ENCODE peak calls at places on chromosome 6, in eight cellular contexts. K is psoas muscle, Y is endothelial cell of umbilical vein, S is IMR-90, U is mesenchymal stem cell, R is left ventricle myocardium inferior, A is HepG2, C is ovary. W is an unnamed sample. For H3K4me1, the result is how much of the 10 kb centered on the place peaks cover.

GRCh38 chr6:165701564-165702354 is 38.7 kb upstream of the PDE10A start:
- DNase-seq in K (no peak), Y (no peak), S (no peak), U (no peak), R (no peak), A (no peak), C (no peak), W (no peak)

GRCh38 chr6:73521351-73522254 is 771 bp upstream of the EEF1A1 start:
- DNase-seq in K (no peak), Y (peak), S (peak), U (peak), R (peak), A (peak), C (peak), W (peak)

GRCh38 chr6:63802606-63803206 is 167.1 kb downstream of the PHF3 start:
- DNase-seq in K (no peak), Y (peak), S (peak), U (peak), R (no peak), A (peak), C (no peak), W (peak)

GRCh38 chr6:81767163-81768000 is 14.9 kb upstream of the TENT5A start:
- DNase-seq in K (no peak), Y (no peak), S (peak), U (peak), R (no peak), A (peak), C (no peak), W (peak)

GRCh38 chr6:69719602-69720193 is 77.1 kb downstream of the LMBRD1 start:
- DNase-seq in K (no peak), Y (peak), S (peak), U (peak), R (no peak), A (peak), C (no peak), W (peak)

GRCh38 chr6:2940010-2940850 is 31.1 kb downstream of the SERPINB6 start:
- DNase-seq in K (no peak), Y (no peak), S (no peak), U (no peak), R (no peak), A (peak), C (no peak), W (no peak)

GRCh38 chr6:5681480-5681879 is 325.2 kb downstream of the NRN1 start:
- DNase-seq in K (no peak), Y (no peak), S (no peak), U (no peak), R (no peak), A (no peak), C (no peak), W (no peak)

GRCh38 chr6:21887301-21888185 is 294.0 kb downstream of the SOX4 start:
- DNase-seq in K (no peak), Y (peak), S (peak), U (no peak), R (peak), A (peak), C (peak), W (no peak)

GRCh38 chr6:155325700-155326516 is 11.6 kb upstream of the TFB1M start:
- DNase-seq in K (no peak), Y (no peak), S (no peak), U (no peak), R (no peak), A (peak), C (no peak), W (no peak)

GRCh38 chr6:144845181-144845580 is 560.0 kb downstream of the UTRN start:
- DNase-seq in K (no peak), Y (peak), S (peak), U (no peak), R (no peak), A (no peak), C (no peak), W (peak)

GRCh38 chr6:142886431-142887170 is 58.4 kb downstream of the HIVEP2 start:
- DNase-seq in K (no peak), Y (peak), S (peak), U (peak), R (no peak), A (peak), C (no peak), W (peak)

GRCh38 chr6:11144393-11144829 is 32.9 kb upstream of the ERVFRD-1 start:
- DNase-seq in K (peak), Y (peak), S (peak), U (peak), R (peak), A (peak), C (peak), W (peak)

GRCh38 chr6:16205377-16206144 is 32.8 kb upstream of the GMPR start:
- DNase-seq in K (no peak), Y (peak), S (peak), U (peak), R (no peak), A (no peak), C (no peak), W (peak)

DNA sequence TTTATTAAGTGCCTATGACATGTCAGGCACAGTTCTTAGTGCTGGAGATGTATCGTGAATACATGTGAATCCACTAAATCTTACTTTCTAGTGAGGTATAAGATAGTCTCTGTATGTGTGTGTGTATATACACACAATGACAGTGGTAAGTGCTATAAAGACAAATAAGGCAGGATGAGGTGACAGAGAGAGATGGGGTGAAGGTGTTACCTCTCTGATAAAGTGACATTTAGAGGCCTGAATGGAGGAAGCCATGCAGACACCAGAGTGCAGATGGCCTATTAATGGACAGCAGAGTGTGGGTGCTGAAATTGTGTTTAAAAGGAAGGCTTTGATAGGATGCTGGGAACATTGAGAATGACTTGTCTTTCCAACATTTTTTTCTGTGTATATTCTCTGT is 454.3 kb downstream of the CDC5L start:
- DNase-seq in K (no peak), Y (no peak), S (no peak), U (no peak), R (no peak), A (no peak), C (no peak), W (no peak)
- H3K4me3 ChIP-seq in K (no peak), Y (no peak), S (no peak), U (no peak), R (no peak), A (no peak), C (no peak), W (no peak)

DNA sequence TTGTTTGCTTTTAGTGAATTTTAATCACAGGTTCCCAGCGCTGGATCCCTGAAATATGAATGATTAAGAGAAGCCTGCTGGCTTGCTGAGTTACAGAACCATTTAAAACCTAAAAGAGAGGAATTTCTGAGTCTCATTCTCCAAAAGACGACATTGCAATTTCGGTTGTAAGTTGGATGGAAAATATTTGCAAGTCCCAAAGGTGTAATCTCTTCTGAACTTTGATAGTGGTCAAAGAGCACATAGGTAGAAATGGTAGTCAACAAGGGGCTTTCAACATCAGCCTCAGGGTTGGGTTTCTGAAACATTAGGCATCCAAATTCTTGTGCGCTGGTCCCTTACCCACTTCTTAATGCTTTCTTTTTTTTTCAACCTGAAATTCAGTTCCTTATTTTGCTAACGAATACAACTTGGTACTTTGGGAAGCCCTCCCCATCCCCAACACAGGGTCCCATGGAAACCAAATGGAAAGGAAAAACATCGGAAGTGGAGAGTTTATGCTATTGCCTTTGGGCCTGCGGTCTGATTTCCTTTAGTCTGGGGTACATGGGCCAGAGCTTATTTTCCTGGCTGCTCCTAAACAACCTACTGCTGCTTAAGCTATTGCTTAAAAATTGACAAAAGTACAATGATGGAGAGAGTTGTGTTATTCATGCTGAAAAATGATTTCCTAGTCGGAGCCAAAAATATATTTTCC is 117.0 kb upstream of the KCNK16 start:
- DNase-seq in K (no peak), Y (no peak), S (no peak), U (no peak), R (no peak), A (no peak), C (no peak), W (no peak)
- H3K4me1 ChIP-seq in K (under half), Y (under half), S (under half), U (under half), R (under half), A (under half), C (under half), W (under half)

GRCh38 chr6:40906759-40907158 is 132.3 kb downstream of the UNC5CL start:
- DNase-seq in K (no peak), Y (peak), S (no peak), U (no peak), R (no peak), A (no peak), C (no peak), W (no peak)
- H3K4me3 ChIP-seq in K (no peak), Y (no peak), S (no peak), U (no peak), R (no peak), A (no peak), C (no peak), W (no peak)

DNA sequence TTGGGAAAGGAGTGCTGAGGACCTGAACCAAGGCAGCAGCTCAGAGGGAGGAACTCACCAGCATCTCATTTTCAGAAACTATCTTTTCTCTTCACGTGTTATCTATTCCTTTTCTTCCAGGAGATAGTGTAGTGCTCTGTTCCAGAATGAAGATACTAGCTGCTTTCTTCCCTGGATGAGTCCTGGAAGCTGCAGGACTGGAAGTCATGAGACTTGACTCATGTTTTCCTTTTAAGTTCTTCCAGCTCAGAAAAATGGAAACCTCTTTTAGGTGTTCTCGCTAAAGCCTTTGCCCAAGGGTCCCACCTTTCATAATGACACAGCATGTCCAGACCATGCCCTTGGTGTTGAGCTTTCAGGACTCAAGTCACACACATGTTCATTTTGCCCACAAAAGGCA is 106.7 kb downstream of the UNC5CL start:
- DNase-seq in K (no peak), Y (peak), S (peak), U (peak), R (no peak), A (no peak), C (no peak), W (no peak)
- H3K4me1 ChIP-seq in K (under half), Y (under half), S (under half), U (under half), R (under half), A (under half), C (under half), W (under half)

GRCh38 chr6:46296586-46296985 is 125.8 kb upstream of the ENPP5 start:
- DNase-seq in K (no peak), Y (no peak), S (no peak), U (no peak), R (no peak), A (no peak), C (no peak), W (peak)
- H3K4me3 ChIP-seq in K (no peak), Y (no peak), S (no peak), U (no peak), R (no peak), A (no peak), C (no peak), W (no peak)

GRCh38 chr6:1593958-1594314 is 15.8 kb upstream of the FOXC1 start:
- DNase-seq in K (no peak), Y (no peak), S (no peak), U (no peak), R (no peak), A (no peak), C (no peak), W (no peak)
- H3K4me1 ChIP-seq in K (under half), Y (under half), S (under half), U (under half), R (under half), A (half or more), C (under half), W (under half)

DNA sequence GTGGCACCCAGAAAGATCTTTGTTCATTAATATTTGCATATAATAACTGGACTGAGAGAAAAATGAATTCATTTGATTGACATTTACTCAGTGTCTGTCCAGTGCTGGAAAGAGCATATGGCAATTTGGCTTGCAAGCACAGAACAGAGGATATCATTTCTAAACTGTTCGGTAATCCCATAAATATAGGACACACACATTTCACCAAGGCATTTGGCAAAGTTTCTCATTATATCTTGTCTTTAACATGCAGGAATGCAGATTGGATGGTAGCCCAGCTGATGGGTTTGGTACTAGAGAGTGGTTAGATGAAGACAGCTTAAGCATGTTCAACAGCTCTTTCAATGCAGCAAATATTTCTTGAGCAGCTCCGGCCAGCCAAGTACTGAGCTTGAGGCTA is 259.2 kb downstream of the PRKN start:
- DNase-seq in K (no peak), Y (no peak), S (no peak), U (no peak), R (no peak), A (no peak), C (no peak), W (no peak)
- H3K4me3 ChIP-seq in K (no peak), Y (no peak), S (no peak), U (no peak), R (no peak), A (no peak), C (no peak), W (no peak)

DNA sequence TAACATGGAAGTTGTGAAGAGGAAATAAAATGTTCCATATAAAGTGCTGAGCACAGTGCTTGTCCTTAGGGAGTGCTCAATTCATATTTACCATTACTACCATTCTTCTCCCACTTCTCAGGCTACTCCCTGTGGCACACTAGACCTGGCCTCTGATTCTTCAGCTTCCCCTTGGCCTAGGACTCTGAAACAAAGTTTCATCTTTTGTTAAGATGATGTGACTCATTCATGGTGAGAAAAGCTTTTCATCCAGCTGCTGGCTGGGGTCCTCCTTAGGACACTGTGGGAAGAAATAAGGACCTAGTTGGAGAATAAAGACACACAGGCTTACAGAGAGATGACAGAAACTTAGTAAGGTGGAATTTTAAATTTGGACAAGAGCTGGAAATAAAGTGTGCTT is 314.8 kb downstream of the CDC5L start:
- DNase-seq in K (no peak), Y (no peak), S (no peak), U (no peak), R (no peak), A (no peak), C (no peak), W (no peak)
- H3K4me1 ChIP-seq in K (under half), Y (under half), S (under half), U (under half), R (under half), A (under half), C (under half), W (under half)

DNA sequence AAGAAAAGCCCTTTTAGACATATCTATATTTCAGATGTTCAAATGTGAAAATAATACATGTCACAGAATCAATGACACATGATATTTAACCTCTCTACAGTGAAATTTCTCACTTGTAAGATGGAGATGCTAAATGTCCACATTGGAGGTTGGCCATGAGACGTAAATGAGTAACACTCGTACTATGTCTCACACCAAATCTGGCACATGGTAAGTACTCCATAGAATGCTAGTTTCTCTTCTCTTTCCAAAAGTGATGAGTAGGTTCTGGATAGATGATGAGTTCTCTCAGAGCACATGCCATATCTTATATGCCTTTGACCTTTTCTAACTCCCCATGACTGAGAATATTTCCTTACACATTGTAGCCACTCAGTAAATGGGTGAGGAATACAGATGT is 17.7 kb downstream of the GFOD1 start:
- DNase-seq in K (no peak), Y (no peak), S (no peak), U (no peak), R (no peak), A (no peak), C (no peak), W (no peak)
- H3K4me3 ChIP-seq in K (no peak), Y (no peak), S (no peak), U (no peak), R (no peak), A (no peak), C (no peak), W (no peak)